ENCODE peak calls at places on chromosomes 7 and 10, in five cellular contexts. F, O, Q, L and P are unnamed samples.

GRCh38 chr7:43568529-43568928 is 14.4 kb upstream of the STK17A start:
- DNase-seq in F (no peak), O (no peak), Q (no peak), L (no peak), P (peak; percentile 95)

GRCh38 chr10:61398730-61399129 is 54.5 kb downstream of the TMEM26 start:
- DNase-seq in F (no peak), O (peak; percentile 40), Q (no peak), L (no peak), P (no peak)

GRCh38 chr10:83680470-83680891 is 458.8 kb upstream of the GHITM start:
- DNase-seq in F (peak; percentile 22), O (no peak), Q (no peak), L (no peak), P (no peak)

GRCh38 chr7:55245271-55245723 is 119.8 kb upstream of the LANCL2 start:
- DNase-seq in F (no peak), O (peak; percentile 35), Q (no peak), L (no peak), P (peak; percentile 38)

GRCh38 chr7:155693826-155694225 is 49.4 kb downstream of the RBM33 start:
- DNase-seq in F (no peak), O (no peak), Q (no peak), L (no peak), P (no peak)

GRCh38 chr7:27946351-27946750 is 206.4 kb downstream of the TAX1BP1 start:
- DNase-seq in F (no peak), O (no peak), Q (no peak), L (no peak), P (no peak)

GRCh38 chr10:2835950-2836349 is 231.4 kb upstream of the PFKP start:
- DNase-seq in F (no peak), O (no peak), Q (no peak), L (no peak), P (no peak)

GRCh38 chr10:72158174-72158573 is 57.6 kb upstream of the ANAPC16 start:
- DNase-seq in F (no peak), O (no peak), Q (no peak), L (no peak), P (no peak)

GRCh38 chr7:21140622-21141021 is 287.3 kb upstream of the SP4 start:
- DNase-seq in F (no peak), O (no peak), Q (no peak), L (no peak), P (peak; percentile 20)

GRCh38 chr10:14750900-14751575 is 23.7 kb downstream of the FAM107B start:
- DNase-seq in F (no peak), O (no peak), Q (no peak), L (no peak), P (no peak)

GRCh38 chr7:45988405-45989057 is 67.5 kb upstream of the IGFBP3 start:
- DNase-seq in F (no peak), O (no peak), Q (no peak), L (no peak), P (no peak)

GRCh38 chr7:46512901-46513431 is 591.9 kb upstream of the IGFBP3 start:
- DNase-seq in F (no peak), O (no peak), Q (no peak), L (no peak), P (no peak)

GRCh38 chr7:87354749-87355148 is 9.3 kb downstream of the CROT start:
- DNase-seq in F (no peak), O (no peak), Q (no peak), L (no peak), P (no peak)

GRCh38 chr10:3776796-3777571 is 8.0 kb downstream of the KLF6 start:
- DNase-seq in F (peak; percentile 67), O (peak; percentile 80), Q (peak; percentile 82), L (no peak), P (peak; percentile 74)

GRCh38 chr10:124180044-124180745 is 86.8 kb upstream of the CHST15 start:
- DNase-seq in F (no peak), O (no peak), Q (no peak), L (no peak), P (no peak)

GRCh38 chr10:46014683-46015405 is 15.6 kb downstream of the NCOA4 start:
- DNase-seq in F (no peak), O (no peak), Q (no peak), L (no peak), P (no peak)

GRCh38 chr7:42606217-42606905 is 305.5 kb downstream of the C7orf25 start:
- DNase-seq in F (no peak), O (no peak), Q (no peak), L (no peak), P (no peak)

GRCh38 chr10:44886966-44887365 is 24.2 kb upstream of the TMEM72 start:
- DNase-seq in F (no peak), O (no peak), Q (no peak), L (no peak), P (no peak)

GRCh38 chr10:127149613-127150081 is 46.7 kb downstream of the INSYN2A start:
- DNase-seq in F (no peak), O (no peak), Q (no peak), L (no peak), P (no peak)

GRCh38 chr10:44463511-44464121 is 78.7 kb upstream of the CXCL12 start:
- DNase-seq in F (no peak), O (no peak), Q (no peak), L (no peak), P (no peak)

GRCh38 chr10:132540456-132540855 is 2.9 kb downstream of the INPP5A start:
- DNase-seq in F (no peak), O (no peak), Q (peak; percentile 58), L (no peak), P (no peak)

GRCh38 chr10:69952069-69952800 is 100.4 kb upstream of the MACROH2A2 start:
- DNase-seq in F (no peak), O (no peak), Q (no peak), L (no peak), P (no peak)

GRCh38 chr7:20237464-20238267 is 20.5 kb upstream of the MACC1 start:
- DNase-seq in F (no peak), O (no peak), Q (no peak), L (no peak), P (no peak)

GRCh38 chr10:100873825-100874326 is 38.9 kb upstream of the SLF2 start:
- DNase-seq in F (no peak), O (no peak), Q (no peak), L (no peak), P (no peak)

GRCh38 chr7:158240801-158241200 is 346.8 kb downstream of the PTPRN2 start:
- DNase-seq in F (no peak), O (no peak), Q (peak; percentile 36), L (no peak), P (no peak)

GRCh38 chr10:58827381-58827780 is 314.7 kb downstream of the BICC1 start:
- DNase-seq in F (no peak), O (no peak), Q (no peak), L (no peak), P (no peak)

GRCh38 chr10:130127612-130128607 is 8.3 kb upstream of the GLRX3 start:
- DNase-seq in F (peak; percentile 63), O (peak; percentile 62), Q (peak; percentile 82), L (no peak), P (peak; percentile 85)

GRCh38 chr10:70458329-70459060 is 17.0 kb upstream of the NODAL start:
- DNase-seq in F (peak; percentile 40), O (no peak), Q (peak; percentile 82), L (no peak), P (peak; percentile 75)

GRCh38 chr10:7157091-7157490 is 253.7 kb downstream of the SFMBT2 start:
- DNase-seq in F (no peak), O (no peak), Q (no peak), L (no peak), P (no peak)